ENCODE peak calls at places on chromosomes 11 and 22, in six cellular contexts. H is NCI-H1105, Y is activated T-cell treated with anti-CD3 and anti-CD28 coated beads for 1 hour, C is nucleus accumbens, M is NCI-H1436, G is mucosa of descending colon. P is an unnamed sample.

GRCh38 chr11:121104223-121104831 is 3.3 kb downstream of the TECTA start:
- DNase-seq in C (no peak), H (no peak), M (no peak), Y (no peak), G (peak), P (no peak)

GRCh38 chr11:32109138-32109537 is 18.3 kb downstream of the RCN1 start:
- DNase-seq in G (no peak), H (no peak), M (no peak), Y (no peak), C (no peak), P (no peak)

GRCh38 chr22:42645341-42645937 is 3.8 kb downstream of the CYB5R3 start:
- DNase-seq in Y (no peak), H (no peak), M (no peak), G (no peak), C (no peak), P (no peak)

GRCh38 chr22:37157516-37158289 is 8.0 kb upstream of the IL2RB start:
- DNase-seq in H (no peak), M (no peak), Y (no peak), C (no peak), G (no peak), P (no peak)

GRCh38 chr22:22182218-22182989 is 62.2 kb upstream of the VPREB1 start:
- DNase-seq in C (no peak), Y (no peak), H (no peak), M (no peak), G (no peak), P (no peak)

GRCh38 chr11:67117667-67118058 is 1.4 kb upstream of the KDM2A start:
- DNase-seq in Y (peak), M (no peak), C (no peak), H (peak), G (peak), P (no peak)

GRCh38 chr11:66951927-66952337 is 6.3 kb downstream of the PC start:
- DNase-seq in H (peak), M (no peak), C (no peak), G (no peak), Y (no peak), P (no peak)

GRCh38 chr22:48238966-48239365 is 1476.5 kb downstream of the TBC1D22A start:
- DNase-seq in H (no peak), G (no peak), Y (no peak), M (no peak), C (no peak), P (no peak)

GRCh38 chr11:115598502-115598901 is 94.3 kb upstream of the CADM1 start:
- DNase-seq in G (no peak), M (no peak), C (no peak), H (no peak), Y (no peak), P (no peak)

GRCh38 chr11:74449369-74449931 is 17.9 kb downstream of the KCNE3 start:
- DNase-seq in G (peak), H (peak), M (peak), Y (peak), C (no peak), P (peak)

GRCh38 chr22:28450109-28450508 is 229.5 kb downstream of the TTC28 start:
- DNase-seq in Y (no peak), M (no peak), G (no peak), C (no peak), H (no peak), P (no peak)

GRCh38 chr22:32707971-32708370 is 93.5 kb upstream of the TIMP3 start:
- DNase-seq in H (no peak), Y (no peak), G (no peak), C (no peak), M (no peak), P (no peak)

GRCh38 chr11:16511109-16511806 is 154.9 kb upstream of the SOX6 start:
- DNase-seq in Y (no peak), H (peak), M (no peak), G (no peak), C (no peak), P (no peak)

GRCh38 chr22:19766506-19767426 is 6.2 kb downstream of the TBX1 start:
- DNase-seq in G (peak), C (no peak), H (no peak), Y (peak), M (no peak), P (no peak)